ENCODE peak calls at places on chromosomes 6 and 20, in ten cellular contexts. W is activated T-helper 1 cell treated with anti-CD3 and anti-CD28 coated beads, Interleukin-12 subunit alpha, Interleukin-12 subunit beta, Interleukin-2, Interleukin-4 antibody, amounts not matched to agents 30 ng/mL and 10 ng/mL and 1 ng/mL, durations not matched to agents 14 hours and 24 hours and 36 hours; U is NCI-H1930; Y is NCI-H1092 treated with DMSO at 0.1 percent for 48 hours; Z is tibial nerve; A is GM04504; G is activated CD4-positive, alpha-beta T cell treated with anti-CD3 and anti-CD28 coated beads for 1 hour; F is activated naive CD8-positive, alpha-beta T cell treated with anti-CD3 and anti-CD28 coated beads, Interleukin-2, amount 50 U/mL, for 16 hours; S is GM13977; P is HEK293T. L is an unnamed sample.

GRCh38 chr6:52544325-52545022 is 32.4 kb downstream of the TRAM2 start:
- DNase-seq in Z (no peak), G (no peak), F (no peak), A (no peak), S (no peak), Y (no peak), U (no peak), P (no peak), W (no peak), L (no peak)

GRCh38 chr6:32947552-32948465 is 5.1 kb downstream of the HLA-DMA start:
- DNase-seq in U (peak), A (no peak), S (no peak), F (no peak), Z (no peak), G (peak), P (peak), Y (peak), W (peak), L (no peak)

GRCh38 chr6:166296035-166296883 is 11.9 kb downstream of the PRR18 start:
- DNase-seq in G (no peak), A (no peak), S (no peak), Z (no peak), U (no peak), P (no peak), W (no peak), F (no peak), Y (no peak), L (no peak)

GRCh38 chr6:6749791-6750434 is 161.4 kb downstream of the LY86 start:
- DNase-seq in A (peak), U (no peak), W (peak), G (no peak), P (no peak), Y (no peak), Z (peak), F (no peak), S (no peak), L (peak)

GRCh38 chr6:5781966-5782556 is 224.7 kb downstream of the NRN1 start:
- DNase-seq in Z (no peak), P (no peak), G (no peak), U (no peak), W (no peak), Y (no peak), F (no peak), S (no peak), A (no peak), L (no peak)

GRCh38 chr20:24519476-24519875 is 50.0 kb downstream of the SYNDIG1 start:
- DNase-seq in F (no peak), A (no peak), Z (no peak), G (no peak), U (no peak), W (no peak), S (no peak), P (no peak), Y (no peak), L (no peak)

GRCh38 chr6:4459032-4459431 is 317.2 kb upstream of the CDYL start:
- DNase-seq in A (peak), G (no peak), Y (no peak), S (no peak), Z (no peak), U (no peak), P (no peak), F (no peak), W (no peak), L (no peak)

GRCh38 chr6:23175391-23175790 is 606.0 kb downstream of the HDGFL1 start:
- DNase-seq in P (no peak), G (no peak), Z (no peak), W (no peak), S (no peak), F (no peak), Y (no peak), A (peak), U (no peak), L (no peak)

GRCh38 chr6:96468681-96469224 is 52.9 kb upstream of the UFL1 start:
- DNase-seq in U (no peak), Y (peak), Z (no peak), S (no peak), G (no peak), F (no peak), W (no peak), P (no peak), A (no peak), L (no peak)

GRCh38 chr20:57791946-57792328 is 82.1 kb upstream of the PMEPA1 start:
- DNase-seq in W (no peak), G (no peak), F (no peak), P (no peak), A (no peak), Y (no peak), S (no peak), Z (peak), U (no peak), L (no peak)

GRCh38 chr6:138971601-138972000 is 16.5 kb downstream of the REPS1 start:
- DNase-seq in F (no peak), Y (no peak), Z (no peak), S (no peak), W (no peak), U (no peak), A (no peak), G (no peak), P (no peak), L (no peak)

GRCh38 chr6:1819007-1819406 is 209.3 kb downstream of the FOXC1 start:
- DNase-seq in G (no peak), Z (no peak), A (no peak), P (no peak), S (no peak), W (no peak), U (no peak), F (no peak), Y (no peak), L (no peak)

GRCh38 chr6:153108320-153108719 is 22.8 kb downstream of the RGS17 start:
- DNase-seq in G (no peak), Y (no peak), A (no peak), F (no peak), U (no peak), Z (no peak), S (no peak), P (peak), W (no peak), L (no peak)

GRCh38 chr6:139373928-139374356 is 506 bp downstream of the CITED2 start:
- DNase-seq in W (no peak), S (peak), U (no peak), A (no peak), F (no peak), Z (peak), Y (no peak), G (no peak), P (no peak), L (no peak)

GRCh38 chr20:13586133-13586532 is 52.6 kb downstream of the TASP1 start:
- DNase-seq in G (no peak), A (no peak), W (no peak), Z (no peak), P (no peak), Y (no peak), U (no peak), S (no peak), F (no peak), L (no peak)

GRCh38 chr20:3738109-3739053 is 5.9 kb downstream of the HSPA12B start:
- DNase-seq in U (no peak), P (no peak), S (no peak), Z (no peak), Y (no peak), F (no peak), W (no peak), G (no peak), A (no peak), L (no peak)

GRCh38 chr6:79463721-79464120 is 73.5 kb downstream of the LCA5 start:
- DNase-seq in U (no peak), S (no peak), Y (no peak), P (no peak), A (no peak), W (no peak), F (no peak), Z (no peak), G (no peak), L (no peak)

GRCh38 chr6:110355031-110355430 is 3.1 kb downstream of the METTL24 start:
- DNase-seq in P (no peak), U (no peak), S (no peak), A (no peak), G (no peak), W (no peak), F (no peak), Z (no peak), Y (no peak), L (no peak)

GRCh38 chr20:53974785-53975555 is 95.4 kb downstream of the BCAS1 start:
- DNase-seq in Y (no peak), S (no peak), P (no peak), W (no peak), F (no peak), G (no peak), Z (no peak), A (no peak), U (no peak), L (no peak)

GRCh38 chr20:8094415-8094818 is 37.6 kb upstream of the PLCB1 start:
- DNase-seq in Y (peak), S (no peak), Z (peak), W (no peak), F (no peak), P (no peak), A (peak), U (no peak), G (no peak), L (no peak)

GRCh38 chr6:167913699-167914098 is 83.8 kb upstream of the KIF25 start:
- DNase-seq in Y (no peak), S (no peak), F (no peak), W (no peak), U (no peak), Z (no peak), A (no peak), G (no peak), P (no peak), L (no peak)

GRCh38 chr6:128097019-128097418 is 196.2 kb upstream of the THEMIS start:
- DNase-seq in W (no peak), U (no peak), P (no peak), S (no peak), Y (no peak), A (no peak), F (no peak), Z (no peak), G (no peak), L (no peak)

L was measured in KG1.